ENCODE peak calls at places on chromosome 17, in five cellular contexts. F is K562, T is transverse colon, E is sigmoid colon, G is A549. O is an unnamed sample.

GRCh38 chr17:17765921-17766320 is 70.9 kb downstream of the SREBF1 start:
- DNase-seq in F (no peak), T (no peak), E (no peak), G (no peak), O (no peak)

GRCh38 chr17:67785122-67785477 is 40.2 kb upstream of the BPTF start:
- DNase-seq in F (no peak), T (no peak), E (no peak), G (no peak), O (no peak)

GRCh38 chr17:31788956-31789355 is 70.1 kb downstream of the COPRS start:
- DNase-seq in F (no peak), T (no peak), E (no peak), G (no peak), O (no peak)

GRCh38 chr17:70661342-70662222 is 492.2 kb downstream of the KCNJ2 start:
- DNase-seq in F (no peak), T (peak; percentile 35), E (no peak), G (peak; percentile 15), O (no peak)

GRCh38 chr17:57938061-57938502 is 17.1 kb downstream of the CUEDC1 start:
- DNase-seq in F (no peak), T (no peak), E (no peak), G (no peak), O (no peak)

GRCh38 chr17:47225436-47225858 is 16.3 kb downstream of the MYL4 start:
- DNase-seq in F (peak; percentile 68), T (peak; percentile 52), E (peak; percentile 92), G (no peak), O (peak; percentile 82)

GRCh38 chr17:50976951-50977472 is 110.9 kb upstream of the TOB1 start:
- DNase-seq in F (no peak), T (no peak), E (no peak), G (no peak), O (no peak)

GRCh38 chr17:76528528-76529223 is 8.8 kb downstream of the CYGB start:
- DNase-seq in F (peak; percentile 88), T (no peak), E (no peak), G (no peak), O (no peak)

GRCh38 chr17:50508573-50509460 is 578 bp downstream of the MYCBPAP start:
- DNase-seq in F (no peak), T (no peak), E (no peak), G (no peak), O (no peak)

GRCh38 chr17:35731932-35732805 is 730 bp downstream of the RASL10B start:
- DNase-seq in F (no peak), T (no peak), E (no peak), G (no peak), O (no peak)

GRCh38 chr17:63347475-63347874 is 98.6 kb downstream of the CYB561 start:
- DNase-seq in F (no peak), T (no peak), E (no peak), G (no peak), O (no peak)

GRCh38 chr17:67606896-67607604 is 110.7 kb upstream of the NOL11 start:
- DNase-seq in F (no peak), T (no peak), E (no peak), G (no peak), O (peak; percentile 69)

GRCh38 chr17:61904094-61904710 is 23.6 kb downstream of the INTS2 start:
- DNase-seq in F (no peak), T (peak; percentile 30), E (no peak), G (no peak), O (no peak)

GRCh38 chr17:40806131-40806530 is 6.4 kb upstream of the KRT28 start:
- DNase-seq in F (no peak), T (no peak), E (no peak), G (no peak), O (no peak)

GRCh38 chr17:50439008-50439407 is 13.0 kb downstream of the ACSF2 start:
- DNase-seq in F (no peak), T (no peak), E (no peak), G (no peak), O (no peak)

GRCh38 chr17:55319933-55320593 is 55.3 kb downstream of the HLF start:
- DNase-seq in F (no peak), T (no peak), E (no peak), G (no peak), O (no peak)

GRCh38 chr17:59829217-59830006 is 63.3 kb downstream of the TUBD1 start:
- DNase-seq in F (peak; percentile 91), T (no peak), E (no peak), G (peak; percentile 82), O (no peak)

GRCh38 chr17:45650601-45651000 is 133.5 kb upstream of the CRHR1 start:
- DNase-seq in F (no peak), T (no peak), E (no peak), G (no peak), O (no peak)

GRCh38 chr17:21134559-21134958 is 7.8 kb downstream of the DHRS7B start:
- DNase-seq in F (no peak), T (no peak), E (no peak), G (no peak), O (no peak)

GRCh38 chr17:8875957-8876356 is 8.5 kb upstream of the PIK3R6 start:
- DNase-seq in F (no peak), T (no peak), E (no peak), G (no peak), O (no peak)

GRCh38 chr17:37813753-37814152 is 68.9 kb upstream of the HNF1B start:
- DNase-seq in F (no peak), T (no peak), E (no peak), G (peak; percentile 94), O (no peak)

GRCh38 chr17:927611-928461 is 51.7 kb downstream of the NXN start:
- DNase-seq in F (no peak), T (no peak), E (peak; percentile 82), G (peak; percentile 69), O (peak; percentile 44)

GRCh38 chr17:62965149-62965648 is 836 bp upstream of the TANC2 start:
- DNase-seq in F (no peak), T (no peak), E (no peak), G (no peak), O (no peak)

GRCh38 chr17:56203430-56203829 is 50.2 kb downstream of the ANKFN1 start:
- DNase-seq in F (peak; percentile 53), T (no peak), E (no peak), G (peak; percentile 40), O (no peak)

GRCh38 chr17:42403150-42403549 is 14.9 kb upstream of the STAT3 start:
- DNase-seq in F (peak; percentile 64), T (peak; percentile 38), E (no peak), G (no peak), O (peak; percentile 28)

GRCh38 chr17:61235001-61235820 is 164.4 kb upstream of the TBX2 start:
- DNase-seq in F (peak; percentile 2), T (no peak), E (no peak), G (no peak), O (no peak)

GRCh38 chr17:55513885-55514590 is 2.8 kb upstream of the SMIM36 start:
- DNase-seq in F (peak; percentile 81), T (peak; percentile 78), E (peak; percentile 81), G (peak; percentile 61), O (peak; percentile 76)

GRCh38 chr17:32323784-32324590 is 18.0 kb downstream of the C17orf75 start:
- DNase-seq in F (no peak), T (peak; percentile 31), E (no peak), G (no peak), O (peak; percentile 54)

GRCh38 chr17:50312311-50312710 is 33.6 kb upstream of the XYLT2 start:
- DNase-seq in F (no peak), T (no peak), E (no peak), G (no peak), O (peak; percentile 76)

GRCh38 chr17:40564883-40565744 is at the start of gene CCR7:
- DNase-seq in F (peak; percentile 73), T (peak; percentile 58), E (no peak), G (no peak), O (peak; percentile 15)

GRCh38 chr17:33967608-33968349 is 287.3 kb upstream of the CCL2 start:
- DNase-seq in F (no peak), T (no peak), E (no peak), G (no peak), O (no peak)
- TF ChIP-seq EP300 in F (no peak), T (no peak), E (no peak), G (no peak), O (no peak)

GRCh38 chr17:75078097-75079022 is 9.4 kb upstream of the SLC16A5 start:
- DNase-seq in F (no peak), T (peak; percentile 49), E (no peak), G (peak; percentile 86), O (no peak)
- TF ChIP-seq EP300 in F (no peak), T (no peak), E (no peak), G (no peak), O (no peak)

DNA sequence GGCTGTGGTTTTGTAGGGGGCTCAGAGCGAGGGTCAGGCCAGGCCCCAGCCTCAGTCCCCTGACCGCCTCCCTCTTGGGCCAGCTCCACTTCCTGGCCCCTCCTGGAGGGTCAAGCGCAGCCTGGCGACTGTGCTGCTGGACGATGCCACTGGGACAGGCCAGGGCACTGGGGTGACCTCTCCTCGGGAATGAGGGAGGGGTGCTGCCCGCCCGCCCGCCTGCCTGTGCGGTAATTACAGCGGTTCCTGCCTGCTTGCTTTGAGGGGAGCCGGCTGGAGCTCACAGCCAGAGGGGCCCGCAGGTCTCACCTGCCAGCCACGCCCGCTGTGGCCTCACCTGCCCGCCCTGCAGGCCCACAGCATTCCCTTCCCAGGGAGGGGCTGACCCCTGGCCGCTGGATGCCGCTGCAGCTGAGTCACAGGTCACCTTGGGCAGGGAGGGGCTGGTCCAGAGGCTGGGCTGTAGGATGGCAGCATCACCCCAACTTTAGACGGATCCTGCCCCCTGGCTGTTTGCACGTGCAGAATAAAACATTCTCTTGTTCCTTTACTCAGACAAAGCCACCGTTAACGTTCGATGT is 76.7 kb upstream of the CBX4 start:
- DNase-seq in F (peak; percentile 71), T (peak; percentile 84), E (no peak), G (peak; percentile 82), O (peak; percentile 88)
- TF ChIP-seq EP300 in F (no peak), T (no peak), E (no peak), G (no peak), O (no peak)

GRCh38 chr17:66043419-66043818 is 148.5 kb downstream of the CEP112 start:
- DNase-seq in F (no peak), T (no peak), E (no peak), G (no peak), O (no peak)

GRCh38 chr17:66038125-66038524 is 153.8 kb downstream of the CEP112 start:
- DNase-seq in F (no peak), T (no peak), E (no peak), G (no peak), O (no peak)

GRCh38 chr17:66044083-66044482 is 147.8 kb downstream of the CEP112 start:
- DNase-seq in F (no peak), T (no peak), E (no peak), G (no peak), O (no peak)

DNA sequence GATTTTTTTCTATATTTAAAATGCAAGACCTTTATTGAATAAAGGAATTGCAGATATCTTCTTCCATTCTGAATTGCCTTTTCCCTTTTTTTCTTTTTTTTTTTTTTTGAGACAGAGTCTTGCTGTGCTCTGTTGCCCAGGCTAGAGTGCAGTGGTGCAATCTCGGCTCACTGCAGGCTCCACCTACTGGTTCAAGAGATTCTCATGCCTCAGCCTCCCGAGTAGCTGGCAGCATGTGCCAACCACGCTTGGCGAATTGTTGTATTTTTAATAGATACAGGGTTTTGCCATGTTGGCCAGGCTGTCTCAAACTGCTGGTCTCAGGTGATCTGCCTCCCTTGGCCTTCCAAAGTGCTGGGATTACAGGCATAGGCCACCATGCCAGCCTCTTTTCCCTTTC is 151.5 kb downstream of the CEP112 start:
- DNase-seq in F (no peak), T (no peak), E (no peak), G (no peak), O (no peak)
- TF ChIP-seq EP300 in F (no peak), T (no peak), E (no peak), G (no peak), O (no peak)

GRCh38 chr17:77542551-77543490 is 402.1 kb downstream of the SEC14L1 start:
- DNase-seq in F (peak; percentile 82), T (peak; percentile 76), E (peak; percentile 93), G (peak; percentile 91), O (peak; percentile 75)
- TF ChIP-seq EP300 in F (no peak), T (no peak), E (no peak), G (no peak), O (no peak)